ENCODE peak calls at places on chromosome 18, in ten cellular contexts. One of them, this sample, is unnamed.
A peak's percentile ranks its signal among the peaks of the same experiment; 100 is the strongest.

GRCh38 chr18:11866329-11866728 is 15.1 kb downstream of the CHMP1B start:
- DNase-seq in CD8-positive, alpha-beta T cell: no peak
- DNase-seq in body of pancreas: no peak
- DNase-seq in tibial nerve: no peak
- DNase-seq in endothelial cell of umbilical vein: no peak
- DNase-seq in transverse colon: no peak
- DNase-seq in kidney: no peak
- DNase-seq in lung: no peak
- DNase-seq in brain microvascular endothelial cell: no peak
- DNase-seq in left ventricle myocardium inferior: no peak
- DNase-seq in this sample: no peak

GRCh38 chr18:33440011-33440383 is 524 bp downstream of the CCDC178 start:
- DNase-seq in CD8-positive, alpha-beta T cell: no peak
- DNase-seq in body of pancreas: peak; percentile 20
- DNase-seq in tibial nerve: no peak
- DNase-seq in endothelial cell of umbilical vein: peak; percentile 46
- DNase-seq in transverse colon: peak; percentile 18
- DNase-seq in kidney: no peak
- DNase-seq in lung: no peak
- DNase-seq in brain microvascular endothelial cell: peak; percentile 42
- DNase-seq in left ventricle myocardium inferior: peak; percentile 17
- DNase-seq in this sample: no peak

GRCh38 chr18:69490813-69491212 is 90.1 kb downstream of the DOK6 start:
- DNase-seq in CD8-positive, alpha-beta T cell: no peak
- DNase-seq in body of pancreas: no peak
- DNase-seq in tibial nerve: no peak
- DNase-seq in endothelial cell of umbilical vein: peak; percentile 46
- DNase-seq in transverse colon: no peak
- DNase-seq in kidney: no peak
- DNase-seq in lung: no peak
- DNase-seq in brain microvascular endothelial cell: peak; percentile 76
- DNase-seq in left ventricle myocardium inferior: no peak
- DNase-seq in this sample: no peak

GRCh38 chr18:28331551-28331950 is 154.6 kb upstream of the CDH2 start:
- DNase-seq in CD8-positive, alpha-beta T cell: no peak
- DNase-seq in body of pancreas: no peak
- DNase-seq in tibial nerve: no peak
- DNase-seq in endothelial cell of umbilical vein: no peak
- DNase-seq in transverse colon: no peak
- DNase-seq in kidney: no peak
- DNase-seq in lung: no peak
- DNase-seq in brain microvascular endothelial cell: no peak
- DNase-seq in left ventricle myocardium inferior: no peak
- DNase-seq in this sample: no peak

GRCh38 chr18:79538635-79539034 is 141.0 kb upstream of the CTDP1 start:
- DNase-seq in CD8-positive, alpha-beta T cell: no peak
- DNase-seq in body of pancreas: no peak
- DNase-seq in tibial nerve: no peak
- DNase-seq in endothelial cell of umbilical vein: no peak
- DNase-seq in transverse colon: no peak
- DNase-seq in kidney: no peak
- DNase-seq in lung: no peak
- DNase-seq in brain microvascular endothelial cell: no peak
- DNase-seq in left ventricle myocardium inferior: no peak
- DNase-seq in this sample: no peak

GRCh38 chr18:7488571-7488970 is 78.5 kb upstream of the PTPRM start:
- DNase-seq in CD8-positive, alpha-beta T cell: no peak
- DNase-seq in body of pancreas: peak; percentile 8
- DNase-seq in tibial nerve: no peak
- DNase-seq in endothelial cell of umbilical vein: no peak
- DNase-seq in transverse colon: no peak
- DNase-seq in kidney: no peak
- DNase-seq in lung: no peak
- DNase-seq in brain microvascular endothelial cell: no peak
- DNase-seq in left ventricle myocardium inferior: no peak
- DNase-seq in this sample: no peak

GRCh38 chr18:46373131-46373530 is 268.9 kb downstream of the HAUS1 start:
- DNase-seq in CD8-positive, alpha-beta T cell: no peak
- DNase-seq in body of pancreas: no peak
- DNase-seq in tibial nerve: no peak
- DNase-seq in endothelial cell of umbilical vein: no peak
- DNase-seq in transverse colon: no peak
- DNase-seq in kidney: no peak
- DNase-seq in lung: no peak
- DNase-seq in brain microvascular endothelial cell: no peak
- DNase-seq in left ventricle myocardium inferior: no peak
- DNase-seq in this sample: no peak

GRCh38 chr18:40935423-40935822 is 1019.6 kb upstream of the PIK3C3 start:
- DNase-seq in CD8-positive, alpha-beta T cell: no peak
- DNase-seq in body of pancreas: no peak
- DNase-seq in tibial nerve: no peak
- DNase-seq in endothelial cell of umbilical vein: peak; percentile 42
- DNase-seq in transverse colon: no peak
- DNase-seq in kidney: no peak
- DNase-seq in lung: no peak
- DNase-seq in brain microvascular endothelial cell: peak; percentile 14
- DNase-seq in left ventricle myocardium inferior: no peak
- DNase-seq in this sample: no peak

GRCh38 chr18:57784816-57785144 is 18.3 kb downstream of the ATP8B1 start:
- DNase-seq in CD8-positive, alpha-beta T cell: no peak
- DNase-seq in body of pancreas: no peak
- DNase-seq in tibial nerve: no peak
- DNase-seq in endothelial cell of umbilical vein: no peak
- DNase-seq in transverse colon: no peak
- DNase-seq in kidney: no peak
- DNase-seq in lung: no peak
- DNase-seq in brain microvascular endothelial cell: no peak
- DNase-seq in left ventricle myocardium inferior: no peak
- DNase-seq in this sample: no peak

GRCh38 chr18:57776767-57777166 is 26.3 kb downstream of the ATP8B1 start:
- DNase-seq in CD8-positive, alpha-beta T cell: no peak
- DNase-seq in body of pancreas: peak; percentile 13
- DNase-seq in tibial nerve: no peak
- DNase-seq in endothelial cell of umbilical vein: no peak
- DNase-seq in transverse colon: no peak
- DNase-seq in kidney: no peak
- DNase-seq in lung: no peak
- DNase-seq in brain microvascular endothelial cell: no peak
- DNase-seq in left ventricle myocardium inferior: no peak
- DNase-seq in this sample: no peak

GRCh38 chr18:57780318-57781127 is 22.6 kb downstream of the ATP8B1 start:
- DNase-seq in CD8-positive, alpha-beta T cell: no peak
- DNase-seq in body of pancreas: no peak
- DNase-seq in tibial nerve: no peak
- DNase-seq in endothelial cell of umbilical vein: peak; percentile 99
- DNase-seq in transverse colon: no peak
- DNase-seq in kidney: no peak
- DNase-seq in lung: no peak
- DNase-seq in brain microvascular endothelial cell: peak; percentile 50
- DNase-seq in left ventricle myocardium inferior: no peak
- DNase-seq in this sample: no peak

GRCh38 chr18:57784034-57784815 is 18.9 kb downstream of the ATP8B1 start:
- DNase-seq in CD8-positive, alpha-beta T cell: no peak
- DNase-seq in body of pancreas: no peak
- DNase-seq in tibial nerve: no peak
- DNase-seq in endothelial cell of umbilical vein: peak; percentile 87
- DNase-seq in transverse colon: no peak
- DNase-seq in kidney: peak; percentile 66
- DNase-seq in lung: no peak
- DNase-seq in brain microvascular endothelial cell: peak; percentile 67
- DNase-seq in left ventricle myocardium inferior: no peak
- DNase-seq in this sample: no peak

DNA sequence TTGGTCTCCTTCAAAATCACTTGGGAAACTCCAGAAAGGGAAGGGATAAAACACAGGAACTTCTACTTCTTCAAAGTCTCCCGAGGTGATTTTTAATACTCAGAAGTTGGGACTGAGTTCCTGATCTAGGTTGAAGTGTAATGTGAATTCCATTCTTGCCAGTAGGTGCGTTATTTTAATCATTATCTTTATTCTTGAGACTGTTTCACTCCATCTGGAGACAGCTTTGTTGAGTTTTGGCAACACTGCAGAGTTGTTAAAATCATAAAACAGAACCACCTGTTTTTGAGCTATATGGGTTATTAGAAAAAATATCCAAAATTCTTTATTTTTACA is 22.0 kb downstream of the ATP8B1 start:
- DNase-seq in CD8-positive, alpha-beta T cell: no peak
- DNase-seq in body of pancreas: no peak
- DNase-seq in tibial nerve: no peak
- DNase-seq in endothelial cell of umbilical vein: no peak
- DNase-seq in transverse colon: no peak
- DNase-seq in kidney: no peak
- DNase-seq in lung: no peak
- DNase-seq in brain microvascular endothelial cell: no peak
- DNase-seq in left ventricle myocardium inferior: no peak
- DNase-seq in this sample: no peak
- H3K4me3 ChIP-seq in CD8-positive, alpha-beta T cell: no peak overlapping the region
- H3K4me3 ChIP-seq in body of pancreas: no peak overlapping the region
- H3K4me3 ChIP-seq in tibial nerve: no peak overlapping the region
- H3K4me3 ChIP-seq in endothelial cell of umbilical vein: no peak overlapping the region
- H3K4me3 ChIP-seq in transverse colon: no peak overlapping the region
- H3K4me3 ChIP-seq in kidney: no peak overlapping the region
- H3K4me3 ChIP-seq in lung: no peak overlapping the region
- H3K4me3 ChIP-seq in brain microvascular endothelial cell: no peak overlapping the region
- H3K4me3 ChIP-seq in left ventricle myocardium inferior: peak overlapping the region; percentile 22
- H3K4me3 ChIP-seq in this sample: no peak overlapping the region

GRCh38 chr18:36023336-36023735 is 44.0 kb downstream of the RPRD1A start:
- DNase-seq in CD8-positive, alpha-beta T cell: no peak
- DNase-seq in body of pancreas: no peak
- DNase-seq in tibial nerve: no peak
- DNase-seq in endothelial cell of umbilical vein: no peak
- DNase-seq in transverse colon: no peak
- DNase-seq in kidney: no peak
- DNase-seq in lung: no peak
- DNase-seq in brain microvascular endothelial cell: no peak
- DNase-seq in left ventricle myocardium inferior: no peak
- DNase-seq in this sample: no peak

GRCh38 chr18:36028859-36029258 is 38.5 kb downstream of the RPRD1A start:
- DNase-seq in CD8-positive, alpha-beta T cell: no peak
- DNase-seq in body of pancreas: peak; percentile 81
- DNase-seq in tibial nerve: no peak
- DNase-seq in endothelial cell of umbilical vein: no peak
- DNase-seq in transverse colon: no peak
- DNase-seq in kidney: no peak
- DNase-seq in lung: no peak
- DNase-seq in brain microvascular endothelial cell: no peak
- DNase-seq in left ventricle myocardium inferior: no peak
- DNase-seq in this sample: no peak

GRCh38 chr18:36020174-36020711 is 47.1 kb downstream of the RPRD1A start:
- DNase-seq in CD8-positive, alpha-beta T cell: no peak
- DNase-seq in body of pancreas: no peak
- DNase-seq in tibial nerve: no peak
- DNase-seq in endothelial cell of umbilical vein: no peak
- DNase-seq in transverse colon: no peak
- DNase-seq in kidney: no peak
- DNase-seq in lung: no peak
- DNase-seq in brain microvascular endothelial cell: no peak
- DNase-seq in left ventricle myocardium inferior: no peak
- DNase-seq in this sample: no peak

DNA sequence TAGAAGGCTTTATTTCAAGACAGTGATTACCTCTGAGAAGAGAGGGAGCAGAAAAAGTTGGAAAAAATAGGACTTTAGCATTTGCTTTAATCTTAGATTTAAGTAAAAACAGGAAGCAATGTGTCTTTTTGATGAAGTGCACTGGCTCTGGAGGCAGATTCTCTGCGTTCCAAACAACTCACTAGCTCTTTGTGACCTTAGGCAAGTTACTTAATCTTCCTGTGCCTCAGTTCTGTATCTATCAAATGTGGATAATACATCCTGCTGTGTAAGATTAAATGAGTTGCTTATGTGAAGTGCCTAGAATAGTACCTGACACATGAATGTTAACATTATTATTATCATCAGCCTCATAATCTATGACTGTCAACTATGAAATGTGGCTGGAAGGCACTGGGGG is 42.3 kb downstream of the RPRD1A start:
- DNase-seq in CD8-positive, alpha-beta T cell: no peak
- DNase-seq in body of pancreas: no peak
- DNase-seq in tibial nerve: no peak
- DNase-seq in endothelial cell of umbilical vein: peak; percentile 73
- DNase-seq in transverse colon: no peak
- DNase-seq in kidney: no peak
- DNase-seq in lung: no peak
- DNase-seq in brain microvascular endothelial cell: no peak
- DNase-seq in left ventricle myocardium inferior: no peak
- DNase-seq in this sample: no peak
- H3K36me3 ChIP-seq in CD8-positive, alpha-beta T cell: peaks cover 8% of the 10 kb centered on the region
- H3K36me3 ChIP-seq in body of pancreas: no peaks in the 10 kb centered on the region
- H3K36me3 ChIP-seq in tibial nerve: no peaks in the 10 kb centered on the region
- H3K36me3 ChIP-seq in endothelial cell of umbilical vein: peaks cover 6% of the 10 kb centered on the region
- H3K36me3 ChIP-seq in transverse colon: peaks cover 32% of the 10 kb centered on the region
- H3K36me3 ChIP-seq in kidney: peaks cover 3% of the 10 kb centered on the region
- H3K36me3 ChIP-seq in lung: peaks cover 5% of the 10 kb centered on the region
- H3K36me3 ChIP-seq in brain microvascular endothelial cell: peaks cover 8% of the 10 kb centered on the region
- H3K36me3 ChIP-seq in left ventricle myocardium inferior: peaks cover 39% of the 10 kb centered on the region
- H3K36me3 ChIP-seq in this sample: peaks cover 17% of the 10 kb centered on the region

GRCh38 chr18:49071365-49071764 is 120.6 kb upstream of the SMAD7 start:
- DNase-seq in CD8-positive, alpha-beta T cell: no peak
- DNase-seq in body of pancreas: no peak
- DNase-seq in tibial nerve: no peak
- DNase-seq in endothelial cell of umbilical vein: no peak
- DNase-seq in transverse colon: no peak
- DNase-seq in kidney: no peak
- DNase-seq in lung: no peak
- DNase-seq in brain microvascular endothelial cell: no peak
- DNase-seq in left ventricle myocardium inferior: no peak
- DNase-seq in this sample: no peak

GRCh38 chr18:49071776-49072175 is 121.0 kb upstream of the SMAD7 start:
- DNase-seq in CD8-positive, alpha-beta T cell: no peak
- DNase-seq in body of pancreas: no peak
- DNase-seq in tibial nerve: no peak
- DNase-seq in endothelial cell of umbilical vein: no peak
- DNase-seq in transverse colon: no peak
- DNase-seq in kidney: no peak
- DNase-seq in lung: no peak
- DNase-seq in brain microvascular endothelial cell: no peak
- DNase-seq in left ventricle myocardium inferior: no peak
- DNase-seq in this sample: no peak

GRCh38 chr18:49072940-49073339 is 122.2 kb upstream of the SMAD7 start:
- DNase-seq in CD8-positive, alpha-beta T cell: no peak
- DNase-seq in body of pancreas: no peak
- DNase-seq in tibial nerve: no peak
- DNase-seq in endothelial cell of umbilical vein: no peak
- DNase-seq in transverse colon: no peak
- DNase-seq in kidney: no peak
- DNase-seq in lung: no peak
- DNase-seq in brain microvascular endothelial cell: no peak
- DNase-seq in left ventricle myocardium inferior: no peak
- DNase-seq in this sample: no peak

GRCh38 chr18:49073431-49073830 is 122.7 kb upstream of the SMAD7 start:
- DNase-seq in CD8-positive, alpha-beta T cell: no peak
- DNase-seq in body of pancreas: no peak
- DNase-seq in tibial nerve: no peak
- DNase-seq in endothelial cell of umbilical vein: no peak
- DNase-seq in transverse colon: no peak
- DNase-seq in kidney: no peak
- DNase-seq in lung: no peak
- DNase-seq in brain microvascular endothelial cell: no peak
- DNase-seq in left ventricle myocardium inferior: no peak
- DNase-seq in this sample: no peak

GRCh38 chr18:49072524-49072934 is 121.8 kb upstream of the SMAD7 start:
- DNase-seq in CD8-positive, alpha-beta T cell: no peak
- DNase-seq in body of pancreas: peak; percentile 19
- DNase-seq in tibial nerve: no peak
- DNase-seq in endothelial cell of umbilical vein: no peak
- DNase-seq in transverse colon: no peak
- DNase-seq in kidney: no peak
- DNase-seq in lung: no peak
- DNase-seq in brain microvascular endothelial cell: no peak
- DNase-seq in left ventricle myocardium inferior: no peak
- DNase-seq in this sample: no peak
- H3K4me3 ChIP-seq in CD8-positive, alpha-beta T cell: no peak overlapping the region
- H3K4me3 ChIP-seq in body of pancreas: no peak overlapping the region
- H3K4me3 ChIP-seq in tibial nerve: no peak overlapping the region
- H3K4me3 ChIP-seq in endothelial cell of umbilical vein: no peak overlapping the region
- H3K4me3 ChIP-seq in transverse colon: no peak overlapping the region
- H3K4me3 ChIP-seq in kidney: no peak overlapping the region
- H3K4me3 ChIP-seq in lung: no peak overlapping the region
- H3K4me3 ChIP-seq in brain microvascular endothelial cell: no peak overlapping the region
- H3K4me3 ChIP-seq in left ventricle myocardium inferior: peak overlapping the region; percentile 30
- H3K4me3 ChIP-seq in this sample: no peak overlapping the region

DNA sequence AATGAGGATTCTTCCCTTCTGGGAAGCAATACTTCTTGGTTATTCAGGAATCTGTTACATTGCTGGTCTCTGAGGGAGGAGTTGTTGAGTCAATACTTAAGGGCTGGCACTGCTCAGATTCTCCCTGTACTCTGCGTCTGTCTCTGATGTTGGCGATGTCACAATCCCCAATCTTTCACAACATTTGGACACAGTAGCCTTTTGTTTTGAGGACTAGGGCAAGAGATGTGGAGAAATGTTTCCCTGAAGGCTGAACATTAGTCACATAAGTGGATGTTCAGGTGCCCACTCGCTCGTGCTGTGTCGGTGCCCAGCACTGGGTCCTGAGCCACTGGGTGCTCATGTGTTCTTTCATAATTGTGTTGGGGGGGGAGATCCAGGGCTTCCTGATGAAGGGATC is 55.0 kb downstream of the MAPK4 start:
- DNase-seq in CD8-positive, alpha-beta T cell: no peak
- DNase-seq in body of pancreas: peak; percentile 64
- DNase-seq in tibial nerve: peak; percentile 20
- DNase-seq in endothelial cell of umbilical vein: no peak
- DNase-seq in transverse colon: no peak
- DNase-seq in kidney: no peak
- DNase-seq in lung: peak; percentile 62
- DNase-seq in brain microvascular endothelial cell: no peak
- DNase-seq in left ventricle myocardium inferior: no peak
- DNase-seq in this sample: no peak
- H3K36me3 ChIP-seq in CD8-positive, alpha-beta T cell: no peaks in the 10 kb centered on the region
- H3K36me3 ChIP-seq in body of pancreas: no peaks in the 10 kb centered on the region
- H3K36me3 ChIP-seq in tibial nerve: no peaks in the 10 kb centered on the region
- H3K36me3 ChIP-seq in endothelial cell of umbilical vein: no peaks in the 10 kb centered on the region
- H3K36me3 ChIP-seq in transverse colon: no peaks in the 10 kb centered on the region
- H3K36me3 ChIP-seq in kidney: no peaks in the 10 kb centered on the region
- H3K36me3 ChIP-seq in lung: no peaks in the 10 kb centered on the region
- H3K36me3 ChIP-seq in brain microvascular endothelial cell: no peaks in the 10 kb centered on the region
- H3K36me3 ChIP-seq in left ventricle myocardium inferior: no peaks in the 10 kb centered on the region
- H3K36me3 ChIP-seq in this sample: no peaks in the 10 kb centered on the region